ENCODE peak calls at places on chromosomes 11 and 22, in ten cellular contexts. D is GM23248; Z is Caki2; T is stimulated activated CD4-positive, alpha-beta T cell treated with anti-CD3 and anti-CD28 coated beads, Interleukin-15, amount 100 ng/mL, for 1 hour; H is fibroblast of mammary gland; L is HCEC 1CT; F is RKO; S is renal cortical epithelial cell; P is H4; Y is prostate gland. M is an unnamed sample.

GRCh38 chr22:48576333-48577013 is 1251.2 kb downstream of the BRD1 start:
- DNase-seq in T (no peak), L (no peak), Z (no peak), D (peak; percentile 23), P (no peak), F (no peak), S (no peak), H (no peak), Y (peak; percentile 27), M (no peak)

GRCh38 chr22:28799834-28800307 is 498 bp downstream of the XBP1 start:
- DNase-seq in Y (no peak), L (peak; percentile 52), F (peak; percentile 40), P (no peak), S (peak; percentile 39), Z (peak; percentile 60), T (no peak), D (peak; percentile 83), H (peak; percentile 50), M (peak; percentile 61)

GRCh38 chr11:27473017-27473406 is 422 bp upstream of the LGR4 start:
- DNase-seq in D (peak; percentile 68), Y (no peak), T (no peak), S (peak; percentile 51), P (no peak), Z (peak; percentile 62), L (no peak), H (no peak), F (no peak), M (no peak)

GRCh38 chr22:34297536-34298120 is 377.4 kb upstream of the LARGE1 start:
- DNase-seq in H (no peak), D (no peak), Y (no peak), T (no peak), F (no peak), Z (no peak), L (no peak), S (no peak), P (no peak), M (no peak)

GRCh38 chr11:87366346-87366745 is 328.6 kb downstream of the TMEM135 start:
- DNase-seq in S (no peak), D (no peak), L (no peak), Y (no peak), P (no peak), F (no peak), H (no peak), T (no peak), Z (no peak), M (no peak)

GRCh38 chr11:103811870-103812509 is 224.4 kb upstream of the DDI1 start:
- DNase-seq in Y (no peak), L (no peak), S (no peak), F (no peak), H (peak; percentile 46), D (no peak), T (no peak), Z (no peak), P (no peak), M (no peak)

GRCh38 chr11:64933935-64934693 is 1.6 kb downstream of the GPHA2 start:
- DNase-seq in F (no peak), T (no peak), S (no peak), D (no peak), P (no peak), L (no peak), Z (no peak), Y (no peak), H (no peak), M (no peak)

GRCh38 chr22:20604092-20604747 is 96.8 kb downstream of the MED15 start:
- DNase-seq in D (no peak), S (no peak), H (no peak), L (no peak), P (no peak), F (no peak), Z (no peak), Y (no peak), T (no peak), M (no peak)

GRCh38 chr22:41943661-41944209 is 3.2 kb downstream of the CENPM start:
- DNase-seq in Y (no peak), Z (no peak), F (peak; percentile 73), L (peak; percentile 8), H (peak; percentile 36), P (no peak), D (peak; percentile 69), S (no peak), T (no peak), M (no peak)

GRCh38 chr11:109015283-109015682 is 350.4 kb downstream of the DDX10 start:
- DNase-seq in F (no peak), T (no peak), H (no peak), Y (no peak), P (no peak), D (peak; percentile 77), L (peak; percentile 80), S (no peak), Z (peak; percentile 8), M (no peak)